ENCODE peak calls at places on chromosomes 13 and 19, in seven cellular contexts. B is adrenal gland, F is esophagus squamous epithelium, G is Peyer's patch, O is H1, E is uterus, K is GM12892. Z is an unnamed sample.

GRCh38 chr13:84273163-84273562 is 390.9 kb upstream of the SLITRK1 start:
- DNase-seq in B (no peak), F (no peak), G (no peak), O (no peak), E (no peak), K (no peak), Z (no peak)

GRCh38 chr13:90867336-90867683 is 480.2 kb upstream of the MIR17HG start:
- DNase-seq in B (peak), F (peak), G (peak), O (peak), E (peak), K (no peak), Z (peak)

GRCh38 chr13:111411186-111411858 is 90.9 kb downstream of the TEX29 start:
- DNase-seq in B (no peak), F (no peak), G (no peak), O (no peak), E (no peak), K (no peak), Z (no peak)

GRCh38 chr13:48775804-48776203 is 122.1 kb downstream of the CYSLTR2 start:
- DNase-seq in B (no peak), F (no peak), G (no peak), O (no peak), E (no peak), K (no peak), Z (no peak)

GRCh38 chr13:48110930-48111721 is 16.2 kb upstream of the MED4 start:
- DNase-seq in B (peak), F (no peak), G (no peak), O (no peak), E (no peak), K (no peak), Z (no peak)

GRCh38 chr19:55679343-55680257 is 4.6 kb downstream of the EPN1 start:
- DNase-seq in B (no peak), F (no peak), G (no peak), O (no peak), E (no peak), K (no peak), Z (peak)

GRCh38 chr13:106558527-106558926 is 9.4 kb downstream of the ARGLU1 start:
- DNase-seq in B (no peak), F (no peak), G (no peak), O (no peak), E (no peak), K (no peak), Z (no peak)

GRCh38 chr13:24184265-24184841 is 23.8 kb downstream of the SPATA13 start:
- DNase-seq in B (no peak), F (no peak), G (peak), O (no peak), E (no peak), K (no peak), Z (no peak)

GRCh38 chr19:50365434-50366306 is at the start of gene NAPSA:
- DNase-seq in B (no peak), F (no peak), G (no peak), O (no peak), E (no peak), K (no peak), Z (no peak)
- TF ChIP-seq POLR2A in B (no peak), F (no peak), G (no peak), O (no peak), E (no peak), K (no peak), Z (no peak)

GRCh38 chr19:50654882-50655281 is 5.6 kb downstream of the C19orf81 start:
- DNase-seq in B (no peak), F (no peak), G (no peak), O (no peak), E (no peak), K (no peak), Z (no peak)
- TF ChIP-seq POLR2A in B (no peak), F (no peak), G (no peak), O (no peak), E (no peak), K (no peak), Z (no peak)

DNA sequence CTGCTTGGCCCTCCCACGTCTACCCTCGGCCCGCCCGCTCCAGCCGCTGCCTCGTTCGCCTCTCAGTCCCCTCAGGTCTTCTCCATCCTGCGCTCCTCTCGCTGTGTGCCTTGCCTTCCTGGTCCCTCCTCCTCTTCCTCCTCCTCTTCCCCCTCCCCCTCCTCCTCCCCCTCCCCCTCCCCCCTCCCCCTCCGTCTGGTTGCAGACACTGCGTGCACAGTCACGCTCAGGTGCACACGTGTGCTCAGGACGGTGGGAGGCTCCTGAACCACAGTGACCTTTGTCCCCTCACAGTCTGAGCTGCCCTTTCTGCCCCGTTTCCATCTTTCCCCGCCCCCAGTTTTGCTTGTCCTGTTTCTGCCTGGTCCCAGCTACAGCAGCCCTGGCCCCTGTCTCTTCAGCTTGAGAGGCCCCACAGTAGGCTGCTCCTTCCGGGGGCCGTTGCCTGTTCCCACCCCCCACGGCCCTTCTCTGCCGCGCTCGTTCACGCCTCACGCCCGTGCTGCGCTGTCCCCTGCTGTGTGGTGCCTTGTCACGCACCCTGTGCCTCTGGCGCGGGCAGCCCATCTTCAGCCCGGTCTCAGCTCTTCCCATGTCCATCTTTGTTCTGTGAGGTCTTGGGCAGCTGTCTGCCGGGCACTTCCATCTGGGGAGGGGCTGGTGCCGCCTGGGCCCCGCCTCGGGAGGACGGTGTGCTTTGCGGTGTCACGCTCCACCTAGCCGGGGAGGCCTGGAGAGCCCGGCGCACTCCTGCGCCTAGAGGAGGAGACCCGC is 13.8 kb upstream of the RPS15 start:
- DNase-seq in B (no peak), F (no peak), G (no peak), O (no peak), E (no peak), K (no peak), Z (no peak)
- TF ChIP-seq POLR2A in B (no peak), F (no peak), G (no peak), O (no peak), E (no peak), K (no peak), Z (no peak)

DNA sequence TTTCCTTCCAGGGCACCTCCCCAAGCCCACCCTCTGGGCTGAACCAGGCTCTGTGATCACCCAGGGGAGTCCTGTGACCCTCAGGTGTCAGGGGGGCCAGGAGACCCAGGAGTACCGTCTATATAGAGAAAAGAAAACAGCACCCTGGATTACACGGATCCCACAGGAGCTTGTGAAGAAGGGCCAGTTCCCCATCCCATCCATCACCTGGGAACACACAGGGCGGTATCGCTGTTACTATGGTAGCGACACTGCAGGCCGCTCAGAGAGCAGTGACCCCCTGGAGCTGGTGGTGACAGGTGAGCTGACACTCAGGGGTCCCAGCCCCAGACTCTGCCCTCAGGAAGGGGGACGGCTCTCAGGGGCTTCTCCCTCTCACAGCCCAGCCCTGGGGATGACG is 1.2 kb downstream of the LILRB1 start:
- DNase-seq in B (no peak), F (no peak), G (no peak), O (no peak), E (no peak), K (no peak), Z (no peak)
- TF ChIP-seq POLR2A in B (no peak), F (no peak), G (no peak), O (no peak), E (no peak), K (no peak), Z (no peak)

GRCh38 chr13:100588350-100589177 is at the start of gene GGACT:
- DNase-seq in B (peak), F (no peak), G (peak), O (peak), E (peak), K (peak), Z (peak)
- TF ChIP-seq POLR2A in B (no peak), F (no peak), G (peak), O (peak), E (no peak), K (peak), Z (peak)

GRCh38 chr19:39435499-39436349 is at the start of gene RPS16:
- DNase-seq in B (peak), F (peak), G (peak), O (peak), E (peak), K (peak), Z (peak)

GRCh38 chr19:39430675-39431593 is 4.8 kb downstream of the RPS16 start:
- DNase-seq in B (no peak), F (no peak), G (no peak), O (no peak), E (no peak), K (no peak), Z (peak)

GRCh38 chr19:39434123-39435076 is 1.3 kb downstream of the RPS16 start:
- DNase-seq in B (no peak), F (no peak), G (no peak), O (no peak), E (no peak), K (no peak), Z (no peak)

GRCh38 chr19:39432677-39433025 is 3.1 kb downstream of the RPS16 start:
- DNase-seq in B (no peak), F (no peak), G (no peak), O (no peak), E (no peak), K (no peak), Z (no peak)

DNA sequence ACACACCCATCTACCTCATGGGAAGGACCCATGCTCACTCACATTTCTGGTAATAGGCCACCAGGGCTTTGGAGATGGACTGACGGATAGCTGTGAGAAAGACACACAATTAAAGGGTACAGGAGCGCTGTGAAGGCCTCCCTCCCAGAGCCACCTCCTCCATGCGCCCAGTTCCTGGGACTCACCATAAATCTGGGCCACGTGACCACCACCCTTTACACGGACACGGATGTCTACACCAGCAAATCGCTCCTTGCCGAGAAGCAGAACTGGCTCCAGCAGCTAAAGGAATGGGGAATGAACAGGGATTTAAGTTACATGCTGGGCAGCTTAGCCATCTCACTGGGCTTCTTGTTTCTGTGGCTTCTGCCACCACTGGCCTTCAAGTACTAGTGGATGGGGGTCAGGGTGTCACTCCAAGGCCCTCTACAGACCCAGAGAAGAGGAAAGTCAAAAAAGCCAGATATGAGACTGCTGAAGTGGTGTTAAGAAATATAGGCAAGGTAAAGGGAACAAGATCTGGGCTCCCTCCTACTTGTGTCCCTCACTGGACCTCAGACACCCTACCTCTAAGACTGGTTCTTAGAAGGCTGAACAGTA is 2.2 kb downstream of the RPS16 start:
- DNase-seq in B (no peak), F (no peak), G (no peak), O (no peak), E (no peak), K (no peak), Z (no peak)
- TF ChIP-seq POLR2A in B (no peak), F (no peak), G (no peak), O (no peak), E (no peak), K (peak), Z (no peak)

GRCh38 chr13:94602467-94602866 is 810 bp downstream of the GPR180 start:
- DNase-seq in B (no peak), F (no peak), G (no peak), O (no peak), E (no peak), K (no peak), Z (no peak)
- TF ChIP-seq POLR2A in B (no peak), F (no peak), G (no peak), O (no peak), E (no peak), K (no peak), Z (no peak)

DNA sequence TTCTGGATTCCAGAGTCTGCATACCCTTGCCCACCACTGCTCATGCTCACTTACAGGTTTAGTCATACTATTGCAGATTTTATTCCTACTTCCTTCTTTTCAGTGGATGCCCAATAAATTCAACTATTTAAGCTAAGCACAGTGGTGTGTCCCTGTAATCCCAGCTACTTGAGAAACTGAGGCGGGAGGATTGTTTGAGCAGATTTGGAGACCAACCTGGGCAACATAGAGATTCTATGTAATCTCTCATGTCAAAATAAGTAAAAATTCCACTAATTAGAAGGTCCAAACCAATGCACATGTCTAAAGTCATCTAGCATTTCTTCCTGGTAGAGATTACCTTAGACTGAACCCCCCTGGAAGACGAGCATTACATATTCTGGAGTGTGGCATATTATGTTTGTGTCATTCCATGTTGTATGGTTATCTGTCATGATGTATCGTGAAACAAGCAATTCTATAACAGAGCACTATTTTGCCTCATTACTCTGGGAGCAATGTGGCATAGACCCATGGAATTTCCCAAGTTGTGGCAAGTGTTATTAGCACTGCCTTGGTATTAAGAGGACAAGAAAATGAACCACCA is 8.3 kb downstream of the HMGB1 start:
- DNase-seq in B (no peak), F (no peak), G (no peak), O (no peak), E (no peak), K (no peak), Z (no peak)
- TF ChIP-seq POLR2A in B (no peak), F (no peak), G (no peak), O (no peak), E (no peak), K (no peak), Z (no peak)